ENCODE peak calls at places on chromosome 21, in seven cellular contexts. V is brain microvascular endothelial cell, Q is IMR-90, M is choroid plexus epithelial cell, E is astrocyte of the spinal cord, S is thyroid gland, Z is ovary. O is an unnamed sample.

GRCh38 chr21:45129231-45129923 is 55.0 kb downstream of the ADARB1 start:
- DNase-seq in E (no peak), V (no peak), S (no peak), M (no peak), Z (peak; percentile 36), Q (peak; percentile 41), O (peak; percentile 44)

GRCh38 chr21:43986544-43987451 is 25.3 kb upstream of the TRAPPC10 start:
- DNase-seq in S (no peak), M (no peak), Z (no peak), E (no peak), Q (no peak), V (no peak), O (no peak)

GRCh38 chr21:45427331-45428271 is 22.6 kb downstream of the COL18A1 start:
- DNase-seq in Z (peak; percentile 90), S (peak; percentile 66), M (peak; percentile 98), V (peak; percentile 99), Q (peak; percentile 98), E (peak; percentile 96), O (peak; percentile 99)

GRCh38 chr21:44449473-44450363 is 5.6 kb upstream of the LRRC3 start:
- DNase-seq in S (no peak), Q (no peak), Z (peak; percentile 7), M (no peak), V (no peak), E (no peak), O (no peak)

GRCh38 chr21:42975886-42976608 is 1.7 kb downstream of the PKNOX1 start:
- DNase-seq in E (no peak), M (no peak), Z (no peak), Q (no peak), V (no peak), S (no peak), O (peak; percentile 22)

GRCh38 chr21:43031121-43031624 is 44.5 kb downstream of the CBS start:
- DNase-seq in V (no peak), S (peak; percentile 44), Z (no peak), M (no peak), E (no peak), Q (no peak), O (no peak)

GRCh38 chr21:36716387-36716786 is 17.5 kb downstream of the SIM2 start:
- DNase-seq in V (no peak), Z (no peak), Q (no peak), S (no peak), M (no peak), E (no peak), O (no peak)

GRCh38 chr21:16837319-16837718 is 675.5 kb upstream of the CXADR start:
- DNase-seq in V (no peak), E (peak; percentile 33), S (no peak), M (peak; percentile 44), Q (peak; percentile 33), Z (no peak), O (peak; percentile 18)

GRCh38 chr21:38849776-38850175 is 44.0 kb downstream of the ETS2 start:
- DNase-seq in S (no peak), M (peak; percentile 45), E (no peak), V (no peak), Z (no peak), Q (no peak), O (no peak)

GRCh38 chr21:45128613-45129226 is 54.3 kb downstream of the ADARB1 start:
- DNase-seq in M (peak; percentile 79), V (peak; percentile 66), E (peak; percentile 72), S (peak; percentile 79), Z (no peak), Q (peak; percentile 76), O (peak; percentile 72)

GRCh38 chr21:17848228-17848627 is 29.1 kb upstream of the C21orf91 start:
- DNase-seq in Q (peak; percentile 97), V (peak; percentile 97), S (no peak), M (peak; percentile 99), Z (no peak), E (peak; percentile 97), O (peak; percentile 98)

GRCh38 chr21:37415938-37416337 is 49.4 kb downstream of the DYRK1A start:
- DNase-seq in V (no peak), E (no peak), Z (no peak), S (no peak), M (no peak), Q (no peak), O (no peak)

GRCh38 chr21:38777015-38777414 is 28.7 kb upstream of the ETS2 start:
- DNase-seq in Q (no peak), Z (no peak), V (no peak), M (no peak), E (no peak), S (no peak), O (no peak)

GRCh38 chr21:36859744-36860501 is 106.5 kb downstream of the HLCS start:
- DNase-seq in V (peak; percentile 49), E (peak; percentile 33), Z (peak; percentile 21), S (peak; percentile 35), M (peak; percentile 67), Q (peak; percentile 29), O (peak; percentile 45)

GRCh38 chr21:44907966-44908364 is 12.7 kb downstream of the ITGB2 start:
- DNase-seq in Q (no peak), V (no peak), E (no peak), S (no peak), Z (no peak), M (peak; percentile 42), O (peak; percentile 34)

GRCh38 chr21:44815852-44816628 is 1.8 kb downstream of the SUMO3 start:
- DNase-seq in Z (no peak), Q (no peak), S (peak; percentile 32), V (no peak), E (no peak), M (no peak), O (no peak)

GRCh38 chr21:44407493-44407892 is 47.8 kb upstream of the LRRC3 start:
- DNase-seq in Z (no peak), M (no peak), E (no peak), V (no peak), S (no peak), Q (no peak), O (no peak)

GRCh38 chr21:31559368-31560119 is 99.9 kb upstream of the SOD1 start:
- DNase-seq in E (peak; percentile 97), M (peak; percentile 98), V (peak; percentile 96), Z (peak; percentile 75), Q (peak; percentile 83), S (peak; percentile 46), O (peak; percentile 91)

GRCh38 chr21:45108808-45109800 is 34.7 kb downstream of the ADARB1 start:
- DNase-seq in E (no peak), S (no peak), Z (no peak), Q (no peak), M (no peak), V (no peak), O (no peak)

DNA sequence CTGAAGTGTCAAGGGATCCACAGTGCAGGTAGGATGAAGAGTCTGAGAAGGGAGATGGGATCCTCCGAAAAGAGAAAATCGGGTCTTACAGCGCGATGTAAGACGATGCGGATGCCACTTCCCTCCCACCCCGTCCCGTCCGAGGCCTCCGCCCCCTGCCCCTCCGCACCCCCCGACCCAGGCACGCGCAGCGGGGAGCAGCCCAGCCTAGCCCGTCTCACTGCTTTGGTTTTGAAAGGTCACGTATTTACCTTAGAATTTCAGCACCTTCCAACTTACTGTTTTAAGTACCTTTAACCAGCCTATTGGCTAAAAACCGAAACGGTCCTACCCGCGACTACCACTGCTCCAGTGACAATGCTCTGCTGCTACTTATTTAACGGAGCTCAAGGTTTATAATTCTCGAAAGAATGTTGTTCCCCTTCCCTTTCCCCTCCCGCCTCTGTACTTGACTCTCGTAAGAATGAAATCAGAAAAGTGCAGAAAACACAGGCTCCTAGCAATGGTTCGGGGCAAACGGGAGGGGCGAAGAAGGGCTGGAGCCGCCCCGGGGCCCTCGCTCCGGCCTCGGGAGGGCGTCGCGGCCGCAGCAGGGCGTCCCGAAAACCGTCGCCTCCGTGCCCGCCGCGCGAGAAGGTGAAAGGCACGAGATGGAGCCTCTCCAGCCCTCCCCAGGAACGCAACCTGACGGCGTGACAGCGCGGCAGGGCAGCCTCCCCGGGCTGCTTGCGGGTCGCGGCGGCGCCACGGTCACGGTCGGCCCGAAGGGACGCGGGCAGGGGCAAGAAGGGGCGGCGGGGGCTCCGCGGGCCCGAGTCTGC is 706 bp downstream of the TMEM50B start:
- DNase-seq in Q (peak; percentile 17), Z (peak; percentile 32), S (peak; percentile 57), V (no peak), M (peak; percentile 33), E (peak; percentile 31), O (peak; percentile 15)
- TF ChIP-seq CTCF in Q (no peak), Z (no peak), S (no peak), V (peak; percentile 21), M (no peak), E (no peak), O (no peak)

GRCh38 chr21:41806773-41807172 is 39.9 kb upstream of the RIPK4 start:
- DNase-seq in S (no peak), M (no peak), E (no peak), V (no peak), Z (no peak), Q (no peak), O (no peak)
- H3K4me3 ChIP-seq in S (no peak overlapping the region), M (no peak overlapping the region), E (no peak overlapping the region), V (no peak overlapping the region), Z (no peak overlapping the region), Q (no peak overlapping the region), O (no peak overlapping the region)

GRCh38 chr21:46553993-46554392 is 50.9 kb downstream of the S100B start:
- DNase-seq in Q (no peak), V (no peak), Z (no peak), E (no peak), S (no peak), M (no peak), O (no peak)

GRCh38 chr21:46555225-46555617 is 49.7 kb downstream of the S100B start:
- DNase-seq in V (no peak), S (no peak), Q (no peak), Z (no peak), M (no peak), E (no peak), O (no peak)

GRCh38 chr21:46552865-46553379 is 52.0 kb downstream of the S100B start:
- DNase-seq in E (no peak), S (no peak), V (no peak), M (no peak), Z (no peak), Q (no peak), O (no peak)

GRCh38 chr21:46555678-46556077 is 49.2 kb downstream of the S100B start:
- DNase-seq in M (no peak), S (no peak), E (no peak), V (no peak), Q (no peak), Z (no peak), O (no peak)

DNA sequence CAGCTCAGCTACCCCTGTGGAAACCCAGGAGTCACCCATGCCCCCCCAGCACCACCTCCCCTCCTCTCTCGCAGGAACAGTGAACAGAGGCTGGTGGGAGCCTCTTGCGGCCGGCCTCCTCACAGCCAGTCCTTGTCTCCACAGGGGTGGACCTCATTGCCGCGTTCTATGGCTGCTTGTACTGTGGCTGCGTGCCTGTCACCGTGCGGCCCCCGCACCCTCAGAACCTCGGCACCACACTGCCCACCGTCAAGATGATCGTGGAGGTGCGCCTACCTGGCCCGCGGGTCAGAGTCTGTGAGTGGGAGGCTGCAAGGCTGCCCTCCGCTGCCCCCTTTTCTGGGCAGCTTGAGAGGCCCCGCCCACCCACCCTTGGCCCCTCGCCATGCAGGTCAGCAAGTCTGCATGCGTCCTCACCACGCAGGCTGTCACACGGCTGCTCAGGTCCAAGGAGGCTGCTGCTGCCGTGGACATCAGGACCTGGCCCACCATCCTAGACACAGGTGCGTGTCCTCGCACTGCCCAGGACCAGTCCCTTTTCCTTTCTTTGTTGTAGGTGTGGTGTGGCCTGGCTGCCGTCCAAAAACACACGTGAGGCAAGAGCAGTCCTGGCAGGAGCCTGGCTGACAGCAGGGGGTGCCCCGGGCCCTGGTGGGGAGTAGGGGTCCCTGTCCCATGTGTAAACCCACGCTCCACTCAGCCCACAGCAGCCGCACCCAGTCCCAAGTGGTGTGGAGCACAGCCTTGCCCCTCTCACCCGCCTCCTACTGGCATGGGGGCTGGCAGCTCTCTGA is 50.3 kb downstream of the S100B start:
- DNase-seq in S (no peak), E (no peak), M (no peak), Z (no peak), V (no peak), Q (no peak), O (no peak)
- TF ChIP-seq CTCF in S (no peak), E (no peak), M (no peak), Z (no peak), V (no peak), Q (no peak), O (no peak)

GRCh38 chr21:33380483-33380998 is 22.7 kb upstream of the IFNGR2 start:
- DNase-seq in S (peak; percentile 57), E (peak; percentile 91), V (peak; percentile 94), Z (peak; percentile 84), Q (peak; percentile 96), M (peak; percentile 89), O (peak; percentile 95)
- H3K4me3 ChIP-seq in S (no peak overlapping the region), E (no peak overlapping the region), V (no peak overlapping the region), Z (no peak overlapping the region), Q (no peak overlapping the region), M (no peak overlapping the region), O (no peak overlapping the region)